ENCODE peak calls at places on chromosomes 2 and 18, in nine cellular contexts. R is endothelial cell of umbilical vein, G is IMR-90, N is uterus, H is ovary, D is H54, I is lower leg skin, K is prostate gland, P is heart left ventricle. J is an unnamed sample.

GRCh38 chr2:233355916-233356315 is 1.6 kb downstream of the DGKD start:
- DNase-seq in R (no peak), G (no peak), N (no peak), H (no peak), D (no peak), I (no peak), K (no peak), P (no peak), J (no peak)

GRCh38 chr2:6412533-6413085 is 453.1 kb downstream of the CMPK2 start:
- DNase-seq in R (no peak), G (peak), N (no peak), H (no peak), D (no peak), I (no peak), K (no peak), P (no peak), J (no peak)

GRCh38 chr2:57049273-57049672 is 865.5 kb downstream of the CCDC85A start:
- DNase-seq in R (no peak), G (no peak), N (no peak), H (no peak), D (no peak), I (no peak), K (no peak), P (no peak), J (no peak)

GRCh38 chr2:232573042-232573441 is 22.6 kb downstream of the EIF4E2 start:
- DNase-seq in R (no peak), G (no peak), N (no peak), H (no peak), D (no peak), I (no peak), K (no peak), P (no peak), J (no peak)

GRCh38 chr2:5854797-5855196 is 162.6 kb downstream of the SOX11 start:
- DNase-seq in R (no peak), G (no peak), N (no peak), H (no peak), D (no peak), I (no peak), K (no peak), P (no peak), J (no peak)

GRCh38 chr2:190961918-190962487 is 52.0 kb downstream of the STAT1 start:
- DNase-seq in R (no peak), G (no peak), N (no peak), H (no peak), D (no peak), I (no peak), K (no peak), P (no peak), J (no peak)

GRCh38 chr2:236568068-236568921 is 1.3 kb upstream of the ACKR3 start:
- DNase-seq in R (peak), G (no peak), N (peak), H (peak), D (no peak), I (no peak), K (no peak), P (peak), J (no peak)

GRCh38 chr2:237591379-237591881 is 896 bp upstream of the RAB17 start:
- DNase-seq in R (no peak), G (no peak), N (no peak), H (peak), D (no peak), I (no peak), K (no peak), P (peak), J (no peak)

GRCh38 chr2:46971914-46972313 is 56.3 kb upstream of the MCFD2 start:
- DNase-seq in R (no peak), G (no peak), N (no peak), H (no peak), D (no peak), I (no peak), K (no peak), P (no peak), J (no peak)

GRCh38 chr2:127229555-127229954 is 9.5 kb upstream of the CYP27C1 start:
- DNase-seq in R (no peak), G (no peak), N (no peak), H (no peak), D (no peak), I (no peak), K (no peak), P (no peak), J (no peak)

GRCh38 chr2:151189125-151189524 is 72.5 kb downstream of the RBM43 start:
- DNase-seq in R (no peak), G (no peak), N (no peak), H (no peak), D (no peak), I (no peak), K (no peak), P (no peak), J (no peak)

GRCh38 chr2:63399171-63399570 is 189.1 kb downstream of the WDPCP start:
- DNase-seq in R (no peak), G (no peak), N (no peak), H (no peak), D (no peak), I (no peak), K (no peak), P (no peak), J (no peak)

GRCh38 chr2:130336877-130337734 is 5.6 kb upstream of the IMP4 start:
- DNase-seq in R (peak), G (peak), N (peak), H (peak), D (no peak), I (peak), K (peak), P (peak), J (peak)

GRCh38 chr18:35303610-35304009 is 13.6 kb upstream of the ZSCAN30 start:
- DNase-seq in R (no peak), G (no peak), N (no peak), H (no peak), D (no peak), I (no peak), K (no peak), P (no peak), J (no peak)

GRCh38 chr18:50579061-50579774 is 19.3 kb downstream of the MAPK4 start:
- DNase-seq in R (no peak), G (no peak), N (no peak), H (no peak), D (no peak), I (no peak), K (no peak), P (peak), J (no peak)

GRCh38 chr2:240503848-240504247 is 53.9 kb downstream of the ANKMY1 start:
- DNase-seq in R (no peak), G (no peak), N (no peak), H (no peak), D (no peak), I (peak), K (no peak), P (no peak), J (no peak)

GRCh38 chr2:64537991-64538390 is 13.9 kb downstream of the AFTPH start:
- DNase-seq in R (peak), G (peak), N (no peak), H (no peak), D (no peak), I (no peak), K (no peak), P (no peak), J (no peak)

GRCh38 chr2:214019973-214020345 is 390.9 kb upstream of the VWC2L start:
- DNase-seq in R (no peak), G (no peak), N (no peak), H (no peak), D (no peak), I (no peak), K (no peak), P (no peak), J (no peak)

GRCh38 chr2:234514873-234515638 is 18.2 kb upstream of the ARL4C start:
- DNase-seq in R (no peak), G (no peak), N (no peak), H (no peak), D (no peak), I (no peak), K (no peak), P (no peak), J (peak)

GRCh38 chr2:224260605-224261004 is 141.3 kb downstream of the FAM124B start:
- DNase-seq in R (no peak), G (no peak), N (peak), H (no peak), D (no peak), I (no peak), K (no peak), P (no peak), J (no peak)

GRCh38 chr2:1004398-1004797 is 53.7 kb downstream of the SNTG2 start:
- DNase-seq in R (no peak), G (no peak), N (no peak), H (no peak), D (no peak), I (no peak), K (no peak), P (no peak), J (no peak)

GRCh38 chr2:47735912-47736311 is 47.0 kb upstream of the MSH6 start:
- DNase-seq in R (no peak), G (no peak), N (no peak), H (no peak), D (no peak), I (no peak), K (no peak), P (no peak), J (no peak)

GRCh38 chr2:142734231-142734630 is 143.2 kb upstream of the KYNU start:
- DNase-seq in R (no peak), G (no peak), N (no peak), H (no peak), D (no peak), I (no peak), K (no peak), P (no peak), J (no peak)

GRCh38 chr2:184598313-184599053 is at the start of gene ZNF804A:
- DNase-seq in R (peak), G (peak), N (no peak), H (peak), D (peak), I (peak), K (no peak), P (peak), J (peak)

GRCh38 chr18:31102941-31103340 is 720 bp upstream of the DSC2 start:
- DNase-seq in R (no peak), G (no peak), N (no peak), H (no peak), D (no peak), I (no peak), K (no peak), P (no peak), J (no peak)

GRCh38 chr2:133502678-133503077 is 65.6 kb downstream of the NCKAP5 start:
- DNase-seq in R (no peak), G (no peak), N (no peak), H (no peak), D (no peak), I (no peak), K (no peak), P (no peak), J (no peak)

GRCh38 chr2:133503323-133503722 is 64.9 kb downstream of the NCKAP5 start:
- DNase-seq in R (no peak), G (no peak), N (no peak), H (no peak), D (no peak), I (no peak), K (no peak), P (no peak), J (no peak)

GRCh38 chr2:133498166-133498565 is 70.1 kb downstream of the NCKAP5 start:
- DNase-seq in R (no peak), G (no peak), N (no peak), H (no peak), D (no peak), I (no peak), K (no peak), P (no peak), J (no peak)

GRCh38 chr2:133498615-133499585 is 69.4 kb downstream of the NCKAP5 start:
- DNase-seq in R (no peak), G (peak), N (no peak), H (no peak), D (no peak), I (no peak), K (no peak), P (no peak), J (no peak)

DNA sequence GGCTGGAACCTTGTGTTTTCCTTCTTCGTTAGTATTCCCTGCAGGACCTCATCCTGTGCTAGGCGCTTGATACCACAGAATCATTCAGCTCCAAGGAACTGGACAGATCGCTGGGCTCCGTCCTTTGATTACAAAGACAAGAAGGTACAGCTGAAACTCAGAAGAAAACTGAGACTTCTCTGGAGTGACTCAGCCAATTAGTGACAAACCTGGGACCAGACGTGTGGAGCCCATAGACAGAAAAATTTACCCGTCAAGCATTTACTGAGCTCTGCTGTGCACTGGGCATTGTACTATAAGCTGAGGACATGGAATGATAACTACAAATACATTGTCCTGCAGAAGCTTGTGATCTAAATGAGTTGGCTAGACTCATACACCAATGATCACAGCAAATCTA is 67.3 kb downstream of the NCKAP5 start:
- DNase-seq in R (no peak), G (no peak), N (no peak), H (no peak), D (no peak), I (no peak), K (no peak), P (no peak), J (no peak)
- TF ChIP-seq POLR2A in R (no peak), G (no peak), N (no peak), H (no peak), D (no peak), I (no peak), K (no peak), P (no peak), J (no peak)

DNA sequence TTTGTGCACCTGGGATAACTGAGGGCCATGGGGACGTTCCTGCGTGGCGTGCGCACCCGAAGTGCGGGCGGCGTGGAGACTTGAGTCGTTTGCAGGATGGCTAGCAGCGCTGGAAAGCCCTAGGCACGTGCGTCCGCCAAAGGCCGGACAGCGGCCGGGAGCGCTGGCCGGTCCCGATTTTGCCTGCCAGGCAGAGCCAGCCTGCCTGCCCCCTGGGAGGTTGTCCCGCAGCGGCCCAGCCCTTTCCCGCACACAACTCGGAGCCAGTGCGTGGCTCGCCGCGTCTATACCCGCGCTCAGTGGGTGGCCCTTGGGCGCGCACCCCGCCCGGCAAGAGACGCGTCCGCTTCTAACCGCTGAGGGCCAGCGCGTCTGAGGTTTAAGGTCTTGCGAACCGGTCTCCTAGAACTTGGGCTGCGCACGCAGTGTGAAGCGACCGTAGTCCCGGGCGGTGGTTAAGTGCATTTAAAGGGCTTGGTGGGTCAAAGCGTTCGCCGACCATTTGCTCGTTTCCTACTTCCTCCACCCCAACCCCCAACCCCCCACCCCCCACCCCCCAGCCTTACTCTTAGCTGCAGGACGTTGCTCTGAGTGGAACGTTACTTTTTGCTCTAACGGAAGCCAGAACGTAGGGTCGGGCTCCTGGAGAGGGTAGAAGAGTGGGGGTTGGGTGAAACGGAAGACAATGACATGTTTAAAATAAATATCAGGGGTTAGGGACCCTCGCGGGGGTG is 627 bp downstream of the CDCA7 start:
- DNase-seq in R (peak), G (peak), N (peak), H (peak), D (peak), I (no peak), K (peak), P (peak), J (peak)
- TF ChIP-seq POLR2A in R (no peak), G (no peak), N (no peak), H (no peak), D (no peak), I (no peak), K (no peak), P (no peak), J (no peak)

GRCh38 chr2:112843836-112844235 is 7.3 kb upstream of the IL1B start:
- DNase-seq in R (no peak), G (no peak), N (no peak), H (no peak), D (no peak), I (no peak), K (no peak), P (no peak), J (no peak)

GRCh38 chr2:112843288-112843687 is 6.7 kb upstream of the IL1B start:
- DNase-seq in R (no peak), G (no peak), N (no peak), H (no peak), D (no peak), I (no peak), K (no peak), P (no peak), J (no peak)

GRCh38 chr2:112846056-112846455 is 9.5 kb upstream of the IL1B start:
- DNase-seq in R (no peak), G (no peak), N (no peak), H (no peak), D (no peak), I (no peak), K (no peak), P (no peak), J (peak)

GRCh38 chr2:112850588-112850987 is 14.0 kb upstream of the IL1B start:
- DNase-seq in R (no peak), G (no peak), N (no peak), H (no peak), D (no peak), I (no peak), K (no peak), P (no peak), J (no peak)

GRCh38 chr2:112848833-112849232 is 12.3 kb upstream of the IL1B start:
- DNase-seq in R (no peak), G (no peak), N (no peak), H (no peak), D (no peak), I (no peak), K (no peak), P (no peak), J (no peak)
- TF ChIP-seq POLR2A in R (no peak), G (no peak), N (no peak), H (no peak), D (no peak), I (no peak), K (no peak), P (no peak), J (no peak)

GRCh38 chr2:146455325-146455724 is 1389.5 kb upstream of the ACVR2A start:
- DNase-seq in R (no peak), G (no peak), N (no peak), H (no peak), D (no peak), I (no peak), K (no peak), P (no peak), J (no peak)

GRCh38 chr2:146457221-146457620 is 1387.6 kb upstream of the ACVR2A start:
- DNase-seq in R (no peak), G (no peak), N (no peak), H (no peak), D (no peak), I (no peak), K (no peak), P (no peak), J (no peak)

GRCh38 chr2:146458585-146458984 is 1386.2 kb upstream of the ACVR2A start:
- DNase-seq in R (no peak), G (no peak), N (no peak), H (no peak), D (no peak), I (no peak), K (no peak), P (no peak), J (no peak)

GRCh38 chr2:146465460-146465859 is 1379.4 kb upstream of the ACVR2A start:
- DNase-seq in R (no peak), G (no peak), N (no peak), H (no peak), D (no peak), I (no peak), K (no peak), P (no peak), J (no peak)

GRCh38 chr2:146461068-146461467 is 1383.8 kb upstream of the ACVR2A start:
- DNase-seq in R (no peak), G (no peak), N (no peak), H (no peak), D (no peak), I (no peak), K (no peak), P (no peak), J (no peak)
- TF ChIP-seq POLR2A in R (no peak), G (no peak), N (no peak), H (no peak), D (no peak), I (no peak), K (no peak), P (no peak), J (no peak)

GRCh38 chr2:10122500-10123280 is at the start of gene RRM2:
- DNase-seq in R (peak), G (peak), N (peak), H (peak), D (peak), I (peak), K (peak), P (peak), J (peak)
- TF ChIP-seq POLR2A in R (peak), G (peak), N (no peak), H (no peak), D (peak), I (no peak), K (no peak), P (no peak), J (peak)

DNA sequence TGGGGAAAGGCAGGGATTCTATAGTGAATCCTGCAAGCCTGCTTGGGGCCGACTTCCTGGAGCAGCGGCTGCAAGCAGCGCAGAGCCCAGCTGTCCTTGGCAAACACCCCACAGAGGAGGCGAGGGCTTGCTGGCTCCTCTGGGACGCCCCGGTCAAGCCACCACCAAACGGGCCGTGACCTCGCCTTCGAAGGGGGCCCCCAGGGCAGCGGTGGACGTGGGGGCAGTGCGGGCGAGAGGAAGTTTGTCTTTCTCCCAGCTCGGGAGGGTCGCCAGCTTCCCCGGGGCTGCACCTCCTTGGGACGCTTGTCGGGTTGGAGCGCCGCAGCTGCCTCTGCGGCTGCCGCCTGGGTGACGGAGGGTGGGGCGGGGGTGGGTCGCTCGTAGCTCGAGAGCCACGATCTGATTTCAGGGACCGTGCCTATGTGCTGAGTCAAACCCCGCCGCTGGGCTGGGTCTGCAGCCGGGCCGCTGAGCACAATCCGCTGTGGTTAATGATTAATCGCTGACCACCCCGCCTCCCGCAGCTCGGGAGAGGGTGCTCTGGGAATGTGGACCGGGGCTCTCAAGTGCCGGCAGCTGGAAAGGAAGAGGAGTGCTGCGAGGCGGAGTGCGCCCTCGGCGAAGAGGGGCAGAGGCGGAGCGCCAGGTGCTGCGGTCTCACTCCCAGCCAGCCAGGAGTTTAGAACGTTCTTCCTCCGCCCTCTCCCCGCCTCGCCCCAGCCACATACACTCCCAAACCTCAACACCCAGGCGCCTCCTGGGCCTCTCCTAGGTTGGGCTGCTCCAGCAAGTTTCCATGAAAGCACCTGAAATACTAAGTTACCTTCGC is at the start of gene GPR39:
- DNase-seq in R (peak), G (peak), N (peak), H (peak), D (peak), I (peak), K (peak), P (peak), J (no peak)
- TF ChIP-seq POLR2A in R (no peak), G (no peak), N (no peak), H (no peak), D (no peak), I (no peak), K (no peak), P (no peak), J (no peak)

GRCh38 chr2:144523606-144524131 is 3.8 kb upstream of the ZEB2 start:
- DNase-seq in R (peak), G (no peak), N (no peak), H (peak), D (no peak), I (no peak), K (no peak), P (no peak), J (peak)

GRCh38 chr2:144521702-144522101 is 1.8 kb upstream of the ZEB2 start:
- DNase-seq in R (no peak), G (no peak), N (no peak), H (no peak), D (no peak), I (no peak), K (no peak), P (no peak), J (no peak)

GRCh38 chr2:144522741-144523605 is 3.1 kb upstream of the ZEB2 start:
- DNase-seq in R (peak), G (no peak), N (no peak), H (peak), D (no peak), I (no peak), K (no peak), P (peak), J (peak)

GRCh38 chr2:144526826-144527225 is 6.9 kb upstream of the ZEB2 start:
- DNase-seq in R (no peak), G (no peak), N (no peak), H (no peak), D (no peak), I (no peak), K (no peak), P (no peak), J (no peak)

GRCh38 chr2:144524190-144524957 is 4.5 kb upstream of the ZEB2 start:
- DNase-seq in R (no peak), G (no peak), N (peak), H (peak), D (no peak), I (no peak), K (no peak), P (peak), J (peak)
- TF ChIP-seq POLR2A in R (no peak), G (no peak), N (no peak), H (no peak), D (peak), I (no peak), K (no peak), P (no peak), J (no peak)

GRCh38 chr2:33598472-33599174 is 476 bp downstream of the FAM98A start:
- DNase-seq in R (peak), G (peak), N (peak), H (peak), D (peak), I (peak), K (no peak), P (peak), J (peak)
- TF ChIP-seq POLR2A in R (no peak), G (no peak), N (no peak), H (no peak), D (no peak), I (no peak), K (no peak), P (no peak), J (no peak)

J was measured in erythroblast.